ENCODE peak calls at places on chromosome 21, in four cellular contexts. R is HCT116, O is sigmoid colon, T is adrenal gland. L is an unnamed sample.

GRCh38 chr21:35006248-35006647 is 42.9 kb downstream of the RUNX1 start:
- DNase-seq in R (no peak), O (no peak), T (no peak), L (no peak)

GRCh38 chr21:16534408-16535099 is 804.8 kb downstream of the USP25 start:
- DNase-seq in R (no peak), O (peak), T (peak), L (peak)

GRCh38 chr21:27429612-27430361 is 462.9 kb upstream of the ADAMTS5 start:
- DNase-seq in R (no peak), O (no peak), T (no peak), L (peak)

GRCh38 chr21:27806261-27806660 is 839.4 kb upstream of the ADAMTS5 start:
- DNase-seq in R (no peak), O (no peak), T (no peak), L (peak)

GRCh38 chr21:29245104-29245643 is 53.5 kb upstream of the BACH1 start:
- DNase-seq in R (no peak), O (no peak), T (no peak), L (peak)

GRCh38 chr21:38623552-38623951 is 125.3 kb upstream of the ERG start:
- DNase-seq in R (no peak), O (no peak), T (no peak), L (no peak)

GRCh38 chr21:21003701-21004100 is 5.5 kb downstream of the NCAM2 start:
- DNase-seq in R (peak), O (no peak), T (no peak), L (peak)

GRCh38 chr21:45220714-45221113 is 67.0 kb downstream of the POFUT2 start:
- DNase-seq in R (no peak), O (no peak), T (no peak), L (no peak)

GRCh38 chr21:34936299-34936698 is 112.8 kb downstream of the RUNX1 start:
- DNase-seq in R (no peak), O (no peak), T (no peak), L (no peak)

GRCh38 chr21:38422067-38422466 is 76.2 kb downstream of the ERG start:
- DNase-seq in R (no peak), O (no peak), T (no peak), L (no peak)

GRCh38 chr21:32392880-32393676 is at the start of gene URB1:
- DNase-seq in R (peak), O (peak), T (peak), L (peak)
- TF ChIP-seq POLR2A in R (peak), O (peak), T (peak), L (no peak)

DNA sequence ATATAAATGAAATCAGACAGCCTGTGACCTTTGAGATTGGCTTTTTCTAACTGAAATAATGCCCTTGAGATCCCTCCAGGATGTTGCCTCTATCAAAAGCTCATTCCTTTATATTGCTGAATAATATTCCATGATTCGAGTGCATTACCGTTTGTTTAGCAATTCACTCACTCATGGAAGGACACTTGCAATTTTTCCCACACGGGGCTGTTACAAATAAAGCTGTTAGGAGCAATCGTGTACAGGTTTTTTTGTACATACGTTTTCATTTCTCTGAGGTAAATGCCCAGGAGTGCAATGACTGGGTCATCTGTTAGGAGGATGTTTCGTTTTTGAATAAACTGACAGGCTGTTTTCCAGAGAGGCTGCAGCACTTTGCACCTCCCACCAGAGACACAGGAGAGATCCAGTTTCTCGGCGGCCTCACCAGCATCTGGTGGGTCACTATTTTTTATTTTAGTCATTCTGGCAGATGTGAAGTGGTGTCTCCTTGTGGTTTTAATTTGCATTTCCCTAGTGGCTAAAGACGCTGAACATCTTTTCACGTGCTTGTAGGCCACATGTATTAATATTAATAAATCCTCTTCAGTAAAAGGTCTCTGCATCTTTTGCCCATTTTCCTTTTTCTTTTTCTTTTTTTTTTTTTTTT is 11.0 kb downstream of the PRDM15 start:
- DNase-seq in R (no peak), O (no peak), T (no peak), L (peak)
- TF ChIP-seq CTCF in R (no peak), O (no peak), T (no peak), L (no peak)

GRCh38 chr21:31726407-31726806 is 5.5 kb downstream of the SCAF4 start:
- DNase-seq in R (no peak), O (no peak), T (no peak), L (no peak)
- TF ChIP-seq POLR2A in R (no peak), O (no peak), T (no peak), L (no peak)

DNA sequence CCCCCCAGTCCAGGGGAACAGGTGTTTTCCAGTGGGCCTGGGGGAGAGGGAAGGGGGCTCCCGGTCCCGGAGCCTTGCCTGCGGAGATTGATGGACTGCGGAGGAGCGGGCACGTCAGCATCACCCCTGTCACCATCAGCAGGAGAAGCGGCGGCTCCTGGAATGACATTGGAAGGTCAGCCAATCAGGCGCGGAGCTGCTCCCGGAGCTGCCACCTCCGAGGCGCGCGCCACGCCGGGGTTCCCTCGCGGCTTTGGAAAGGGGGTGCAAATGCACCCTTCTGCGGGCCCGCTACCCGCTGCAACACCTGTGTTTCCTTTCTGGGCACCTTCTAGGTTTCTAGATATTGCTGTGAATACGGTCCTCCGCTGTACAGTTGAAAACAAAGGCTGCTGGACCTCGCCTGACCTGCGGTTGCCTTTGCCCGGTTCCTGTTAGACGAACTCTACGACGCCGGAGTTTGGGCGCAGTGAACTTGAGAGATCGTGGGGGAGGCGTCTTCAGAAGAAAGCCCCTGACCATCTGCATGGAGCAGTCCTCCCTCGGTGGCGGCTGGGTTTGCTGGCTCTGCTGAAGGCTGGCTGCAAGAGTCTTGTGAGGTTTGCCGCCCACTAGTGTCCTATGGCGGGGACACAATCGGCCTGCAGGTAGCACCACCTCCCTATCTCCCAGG is 5.3 kb downstream of the DSCAM start:
- DNase-seq in R (no peak), O (no peak), T (peak), L (no peak)
- TF ChIP-seq CTCF in R (no peak), O (no peak), T (no peak), L (peak)